ENCODE peak calls at places on chromosomes 3 and 15, in seven cellular contexts. V is ovary; E is CD8-positive, alpha-beta memory T cell; K is AG04450; Y is GM20000; P is T-cell; H is amniotic epithelial cell. D is an unnamed sample.

GRCh38 chr3:52524258-52524751 is 9.4 kb downstream of the NT5DC2 start:
- DNase-seq in E (no peak), H (no peak), P (no peak), K (no peak), V (peak; percentile 26), Y (no peak), D (no peak)

GRCh38 chr3:18122264-18122663 is 302.9 kb downstream of the SATB1 start:
- DNase-seq in E (no peak), K (no peak), Y (no peak), H (no peak), P (no peak), V (no peak), D (no peak)

GRCh38 chr3:102712896-102713295 is 278.1 kb downstream of the ZPLD1 start:
- DNase-seq in E (no peak), V (no peak), H (no peak), P (no peak), K (no peak), Y (no peak), D (no peak)

GRCh38 chr3:176584413-176585176 is 612.7 kb downstream of the TBL1XR1 start:
- DNase-seq in E (no peak), V (no peak), P (no peak), K (no peak), Y (no peak), H (peak; percentile 61), D (no peak)

GRCh38 chr3:70064194-70064787 is 64.8 kb downstream of the SAMMSON start:
- DNase-seq in H (peak; percentile 33), V (no peak), E (no peak), Y (peak; percentile 32), K (peak; percentile 7), P (no peak), D (no peak)

GRCh38 chr15:43046484-43046883 is 59.4 kb downstream of the UBR1 start:
- DNase-seq in P (no peak), Y (no peak), K (no peak), H (no peak), V (no peak), E (no peak), D (no peak)

GRCh38 chr3:132273043-132273442 is 44.2 kb upstream of the ACP3 start:
- DNase-seq in H (no peak), K (no peak), E (no peak), V (no peak), Y (no peak), P (no peak), D (no peak)

GRCh38 chr3:20696393-20697045 is 510.5 kb upstream of the SGO1 start:
- DNase-seq in P (no peak), K (no peak), V (no peak), Y (no peak), E (no peak), H (no peak), D (no peak)

GRCh38 chr3:191141728-191142127 is 57.3 kb upstream of the OSTN start:
- DNase-seq in V (no peak), K (peak; percentile 24), H (peak; percentile 48), P (no peak), E (no peak), Y (no peak), D (no peak)

GRCh38 chr3:7546219-7546618 is 685.3 kb downstream of the GRM7 start:
- DNase-seq in E (no peak), H (no peak), V (no peak), P (no peak), Y (no peak), K (no peak), D (no peak)

GRCh38 chr3:123453675-123454074 is 4.8 kb upstream of the ADCY5 start:
- DNase-seq in Y (no peak), V (no peak), K (no peak), P (no peak), H (no peak), E (no peak), D (no peak)